ENCODE peak calls at places on chromosome 4, in five cellular contexts. U, J, S, Y and C are unnamed samples.

GRCh38 chr4:2261110-2261852 is 628 bp downstream of the MXD4 start:
- DNase-seq in U (peak; percentile 55), J (no peak), S (peak; percentile 42), Y (peak; percentile 65), C (no peak)

GRCh38 chr4:79164961-79165610 is 160.8 kb downstream of the NAA11 start:
- DNase-seq in U (no peak), J (no peak), S (no peak), Y (no peak), C (no peak)

GRCh38 chr4:188887905-188888304 is 748.7 kb downstream of the TRIML1 start:
- DNase-seq in U (no peak), J (no peak), S (no peak), Y (no peak), C (no peak)

GRCh38 chr4:186761281-186761897 is 37.7 kb upstream of the FAT1 start:
- DNase-seq in U (no peak), J (no peak), S (no peak), Y (no peak), C (no peak)

GRCh38 chr4:174214102-174214878 is 69.2 kb downstream of the FBXO8 start:
- DNase-seq in U (no peak), J (no peak), S (no peak), Y (no peak), C (no peak)

GRCh38 chr4:38566811-38567398 is 97.1 kb upstream of the KLF3 start:
- DNase-seq in U (peak; percentile 18), J (no peak), S (no peak), Y (no peak), C (no peak)

GRCh38 chr4:152328595-152328994 is 207.3 kb downstream of the FBXW7 start:
- DNase-seq in U (no peak), J (no peak), S (no peak), Y (no peak), C (no peak)

GRCh38 chr4:38128478-38129451 is 168.6 kb downstream of the PTTG2 start:
- DNase-seq in U (no peak), J (no peak), S (peak; percentile 50), Y (no peak), C (no peak)

GRCh38 chr4:5166377-5166776 is 115.1 kb downstream of the STK32B start:
- DNase-seq in U (no peak), J (no peak), S (no peak), Y (no peak), C (no peak)

GRCh38 chr4:88592600-88593448 is 544 bp downstream of the HERC3 start:
- DNase-seq in U (peak; percentile 76), J (no peak), S (peak; percentile 75), Y (peak; percentile 87), C (peak; percentile 57)

GRCh38 chr4:48329193-48329592 is 12.1 kb upstream of the SLAIN2 start:
- DNase-seq in U (no peak), J (no peak), S (no peak), Y (no peak), C (no peak)

GRCh38 chr4:116953947-116954346 is 131.4 kb downstream of the TRAM1L1 start:
- DNase-seq in U (no peak), J (no peak), S (no peak), Y (no peak), C (no peak)

GRCh38 chr4:184417802-184418511 is 56.4 kb downstream of the IRF2 start:
- DNase-seq in U (peak; percentile 67), J (peak; percentile 43), S (no peak), Y (no peak), C (no peak)

GRCh38 chr4:78409612-78410202 is 141.9 kb upstream of the ANXA3 start:
- DNase-seq in U (no peak), J (no peak), S (no peak), Y (no peak), C (no peak)

DNA sequence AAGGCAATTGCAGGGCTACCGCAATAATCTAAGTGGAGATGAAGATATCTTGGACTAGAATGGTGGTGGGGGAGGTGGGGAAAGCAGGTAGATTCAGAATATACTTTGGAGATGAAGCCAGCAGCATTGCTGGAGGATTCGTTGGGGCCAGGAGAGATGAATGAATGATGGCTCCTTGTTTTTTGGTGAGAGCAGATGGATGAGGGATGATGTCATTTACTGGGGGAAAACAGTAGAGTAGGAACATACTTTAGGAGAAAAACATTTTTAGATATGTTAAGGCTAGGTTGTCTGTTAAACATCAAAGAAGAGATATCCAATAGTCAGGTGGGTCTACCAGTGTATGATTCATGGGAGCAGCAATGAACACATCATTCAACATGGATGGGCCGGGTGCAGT is 5.8 kb downstream of the CCDC110 start:
- DNase-seq in U (no peak), J (no peak), S (no peak), Y (no peak), C (no peak)
- H3K27ac ChIP-seq in U (no peak overlapping the region), J (no peak overlapping the region), S (no peak overlapping the region), Y (no peak overlapping the region), C (no peak overlapping the region)

DNA sequence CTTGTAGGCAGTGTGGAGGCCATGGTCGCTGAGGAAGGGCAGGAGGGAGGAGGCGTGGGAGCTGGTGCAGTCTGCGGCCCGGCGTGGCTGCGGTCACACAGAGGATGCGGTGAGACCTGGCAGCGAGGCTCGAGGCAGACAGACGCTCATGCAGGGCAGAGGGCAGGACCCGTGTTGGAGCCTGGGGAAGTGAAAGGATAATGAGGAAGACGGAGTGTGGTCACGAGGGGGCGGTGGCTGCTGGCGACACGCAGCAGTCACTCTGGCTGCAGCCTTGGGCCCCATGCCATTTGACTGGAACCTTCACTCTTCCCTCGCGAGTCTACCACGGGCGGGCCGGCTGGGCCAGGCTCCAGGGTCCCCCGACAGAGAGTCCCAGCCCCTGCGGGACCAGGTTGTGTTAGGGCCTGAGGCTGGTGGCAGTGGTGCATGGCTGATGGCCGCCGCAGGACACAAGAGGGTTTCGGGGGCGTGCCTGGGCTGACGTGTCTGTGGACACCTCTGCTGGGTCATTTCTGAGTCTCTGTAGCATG is 68.8 kb upstream of the HGFAC start:
- DNase-seq in U (no peak), J (no peak), S (no peak), Y (peak; percentile 90), C (peak; percentile 39)
- H3K27ac ChIP-seq in U (no peak overlapping the region), J (no peak overlapping the region), S (no peak overlapping the region), Y (no peak overlapping the region), C (peak overlapping the region; percentile 46)

GRCh38 chr4:120290553-120290952 is 223.9 kb upstream of the MAD2L1 start:
- DNase-seq in U (no peak), J (no peak), S (no peak), Y (no peak), C (no peak)

GRCh38 chr4:120291541-120291940 is 224.9 kb upstream of the MAD2L1 start:
- DNase-seq in U (no peak), J (no peak), S (no peak), Y (no peak), C (no peak)

DNA sequence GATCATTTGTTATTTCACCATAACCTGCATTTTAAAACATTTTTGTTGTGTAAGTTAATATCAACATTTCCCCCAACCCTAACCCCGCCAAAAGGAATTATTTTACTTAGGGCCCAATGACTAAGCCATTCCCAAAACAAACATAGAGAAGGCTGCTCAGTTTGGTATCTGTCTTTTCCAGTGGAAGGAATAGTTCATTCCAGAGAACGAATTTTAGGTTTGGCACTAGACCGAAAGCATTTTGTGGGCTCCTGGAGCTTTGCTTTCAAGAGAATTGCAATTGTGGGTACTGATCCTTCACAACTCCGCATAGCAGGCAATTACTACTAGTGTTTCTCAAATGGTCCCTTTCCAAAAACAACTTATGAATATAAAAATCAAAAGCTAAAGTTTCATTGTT is 226.7 kb upstream of the MAD2L1 start:
- DNase-seq in U (no peak), J (no peak), S (no peak), Y (no peak), C (no peak)
- H3K27ac ChIP-seq in U (no peak overlapping the region), J (no peak overlapping the region), S (no peak overlapping the region), Y (peak overlapping the region; percentile 1), C (no peak overlapping the region)

GRCh38 chr4:8278009-8278395 is 8.4 kb downstream of the HTRA3 start:
- DNase-seq in U (peak; percentile 36), J (no peak), S (no peak), Y (no peak), C (no peak)
- H3K27ac ChIP-seq in U (no peak overlapping the region), J (peak overlapping the region; percentile 77), S (no peak overlapping the region), Y (no peak overlapping the region), C (no peak overlapping the region)

DNA sequence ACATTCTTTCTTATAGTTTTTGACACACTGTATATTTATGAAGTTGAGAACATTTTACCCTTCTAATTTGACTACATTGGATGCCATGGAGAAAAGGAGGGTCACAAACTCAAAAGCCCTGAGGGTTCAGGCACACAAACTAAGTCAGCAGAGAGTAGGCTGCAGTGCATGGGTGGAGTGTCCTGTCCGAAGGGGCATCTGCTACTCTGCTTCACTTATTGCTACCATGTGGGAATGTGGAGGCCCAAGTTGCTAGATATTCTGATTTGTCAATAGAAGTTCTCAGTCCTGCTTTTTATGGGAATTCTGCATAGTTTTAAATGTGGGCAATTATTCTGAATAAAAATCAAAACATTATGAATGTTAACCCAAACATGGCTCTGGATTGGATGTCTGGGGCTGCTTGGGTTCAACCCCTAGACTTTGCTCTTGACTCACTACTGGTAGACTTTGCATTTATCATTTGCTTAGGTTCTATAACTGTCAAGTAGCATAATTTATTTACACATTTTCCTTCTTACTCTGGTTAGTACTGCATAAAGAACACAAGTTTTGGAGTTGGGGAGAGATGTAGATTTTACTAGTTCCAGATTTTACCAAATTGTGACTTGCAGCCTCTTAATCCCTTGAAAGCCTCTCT is 255.1 kb downstream of the SPRY1 start:
- DNase-seq in U (no peak), J (no peak), S (no peak), Y (no peak), C (no peak)
- H3K27ac ChIP-seq in U (no peak overlapping the region), J (no peak overlapping the region), S (no peak overlapping the region), Y (peak overlapping the region; percentile 74), C (no peak overlapping the region)